ENCODE peak calls at places on chromosomes 3 and 15, in four cellular contexts. One of them, this sample, is unnamed.
A peak's percentile ranks its signal among the peaks of the same experiment; 100 is the strongest.

GRCh38 chr15:76286231-76286879 is 24.9 kb downstream of the ETFA start:
- DNase-seq in GM12865: peak; percentile 58
- DNase-seq in effector memory CD4-positive, alpha-beta T cell: peak; percentile 5
- DNase-seq in activated gamma-delta T cell treated with anti-CD3 and anti-CD28 coated beads, Interleukin-2, amount 50 U/mL, for 16 hours: peak; percentile 8
- DNase-seq in this sample: no peak

GRCh38 chr15:39747326-39747725 is 35.3 kb downstream of the FSIP1 start:
- DNase-seq in GM12865: no peak
- DNase-seq in effector memory CD4-positive, alpha-beta T cell: no peak
- DNase-seq in activated gamma-delta T cell treated with anti-CD3 and anti-CD28 coated beads, Interleukin-2, amount 50 U/mL, for 16 hours: no peak
- DNase-seq in this sample: peak; percentile 3

GRCh38 chr15:88040516-88040915 is 216.0 kb downstream of the NTRK3 start:
- DNase-seq in GM12865: no peak
- DNase-seq in effector memory CD4-positive, alpha-beta T cell: no peak
- DNase-seq in activated gamma-delta T cell treated with anti-CD3 and anti-CD28 coated beads, Interleukin-2, amount 50 U/mL, for 16 hours: no peak
- DNase-seq in this sample: no peak

GRCh38 chr15:51274956-51275355 is 63.4 kb downstream of the CYP19A1 start:
- DNase-seq in GM12865: no peak
- DNase-seq in effector memory CD4-positive, alpha-beta T cell: no peak
- DNase-seq in activated gamma-delta T cell treated with anti-CD3 and anti-CD28 coated beads, Interleukin-2, amount 50 U/mL, for 16 hours: no peak
- DNase-seq in this sample: no peak

GRCh38 chr3:194814878-194815357 is 129.2 kb downstream of the FAM43A start:
- DNase-seq in GM12865: no peak
- DNase-seq in effector memory CD4-positive, alpha-beta T cell: no peak
- DNase-seq in activated gamma-delta T cell treated with anti-CD3 and anti-CD28 coated beads, Interleukin-2, amount 50 U/mL, for 16 hours: no peak
- DNase-seq in this sample: no peak

GRCh38 chr3:194329566-194329965 is 21.6 kb downstream of the CPN2 start:
- DNase-seq in GM12865: no peak
- DNase-seq in effector memory CD4-positive, alpha-beta T cell: no peak
- DNase-seq in activated gamma-delta T cell treated with anti-CD3 and anti-CD28 coated beads, Interleukin-2, amount 50 U/mL, for 16 hours: no peak
- DNase-seq in this sample: no peak

GRCh38 chr3:143831208-143831607 is 17.1 kb downstream of the SLC9A9 start:
- DNase-seq in GM12865: peak; percentile 65
- DNase-seq in effector memory CD4-positive, alpha-beta T cell: no peak
- DNase-seq in activated gamma-delta T cell treated with anti-CD3 and anti-CD28 coated beads, Interleukin-2, amount 50 U/mL, for 16 hours: no peak
- DNase-seq in this sample: no peak

GRCh38 chr15:101407966-101408775 is 81.3 kb downstream of the PCSK6 start:
- DNase-seq in GM12865: no peak
- DNase-seq in effector memory CD4-positive, alpha-beta T cell: no peak
- DNase-seq in activated gamma-delta T cell treated with anti-CD3 and anti-CD28 coated beads, Interleukin-2, amount 50 U/mL, for 16 hours: no peak
- DNase-seq in this sample: no peak

GRCh38 chr15:29623240-29623639 is 199.0 kb downstream of the TJP1 start:
- DNase-seq in GM12865: no peak
- DNase-seq in effector memory CD4-positive, alpha-beta T cell: no peak
- DNase-seq in activated gamma-delta T cell treated with anti-CD3 and anti-CD28 coated beads, Interleukin-2, amount 50 U/mL, for 16 hours: no peak
- DNase-seq in this sample: no peak

GRCh38 chr3:16897254-16897926 is 12.6 kb downstream of the PLCL2 start:
- DNase-seq in GM12865: peak; percentile 76
- DNase-seq in effector memory CD4-positive, alpha-beta T cell: no peak
- DNase-seq in activated gamma-delta T cell treated with anti-CD3 and anti-CD28 coated beads, Interleukin-2, amount 50 U/mL, for 16 hours: peak; percentile 46
- DNase-seq in this sample: no peak

GRCh38 chr15:70493376-70493775 is 270.0 kb downstream of the UACA start:
- DNase-seq in GM12865: no peak
- DNase-seq in effector memory CD4-positive, alpha-beta T cell: no peak
- DNase-seq in activated gamma-delta T cell treated with anti-CD3 and anti-CD28 coated beads, Interleukin-2, amount 50 U/mL, for 16 hours: no peak
- DNase-seq in this sample: no peak

GRCh38 chr3:62374375-62374876 is 1.1 kb upstream of the FEZF2 start:
- DNase-seq in GM12865: no peak
- DNase-seq in effector memory CD4-positive, alpha-beta T cell: no peak
- DNase-seq in activated gamma-delta T cell treated with anti-CD3 and anti-CD28 coated beads, Interleukin-2, amount 50 U/mL, for 16 hours: no peak
- DNase-seq in this sample: no peak

GRCh38 chr3:149934524-149934923 is 36.2 kb downstream of the PFN2 start:
- DNase-seq in GM12865: no peak
- DNase-seq in effector memory CD4-positive, alpha-beta T cell: no peak
- DNase-seq in activated gamma-delta T cell treated with anti-CD3 and anti-CD28 coated beads, Interleukin-2, amount 50 U/mL, for 16 hours: no peak
- DNase-seq in this sample: peak; percentile 35

GRCh38 chr3:37147676-37148075 is 26.7 kb downstream of the LRRFIP2 start:
- DNase-seq in GM12865: no peak
- DNase-seq in effector memory CD4-positive, alpha-beta T cell: no peak
- DNase-seq in activated gamma-delta T cell treated with anti-CD3 and anti-CD28 coated beads, Interleukin-2, amount 50 U/mL, for 16 hours: no peak
- DNase-seq in this sample: peak; percentile 39

GRCh38 chr3:115825046-115825445 is 201.7 kb downstream of the GAP43 start:
- DNase-seq in GM12865: no peak
- DNase-seq in effector memory CD4-positive, alpha-beta T cell: no peak
- DNase-seq in activated gamma-delta T cell treated with anti-CD3 and anti-CD28 coated beads, Interleukin-2, amount 50 U/mL, for 16 hours: no peak
- DNase-seq in this sample: no peak

GRCh38 chr3:150130404-150131100 is 159.9 kb upstream of the PFN2 start:
- DNase-seq in GM12865: no peak
- DNase-seq in effector memory CD4-positive, alpha-beta T cell: no peak
- DNase-seq in activated gamma-delta T cell treated with anti-CD3 and anti-CD28 coated beads, Interleukin-2, amount 50 U/mL, for 16 hours: no peak
- DNase-seq in this sample: no peak

GRCh38 chr3:73558399-73559075 is 66.2 kb downstream of the PDZRN3 start:
- DNase-seq in GM12865: no peak
- DNase-seq in effector memory CD4-positive, alpha-beta T cell: no peak
- DNase-seq in activated gamma-delta T cell treated with anti-CD3 and anti-CD28 coated beads, Interleukin-2, amount 50 U/mL, for 16 hours: no peak
- DNase-seq in this sample: no peak

GRCh38 chr3:50154840-50155490 is at the start of gene SEMA3F:
- DNase-seq in GM12865: peak; percentile 69
- DNase-seq in effector memory CD4-positive, alpha-beta T cell: peak; percentile 64
- DNase-seq in activated gamma-delta T cell treated with anti-CD3 and anti-CD28 coated beads, Interleukin-2, amount 50 U/mL, for 16 hours: peak; percentile 31
- DNase-seq in this sample: peak; percentile 56

GRCh38 chr15:94416829-94417228 is 185.5 kb downstream of the MCTP2 start:
- DNase-seq in GM12865: no peak
- DNase-seq in effector memory CD4-positive, alpha-beta T cell: no peak
- DNase-seq in activated gamma-delta T cell treated with anti-CD3 and anti-CD28 coated beads, Interleukin-2, amount 50 U/mL, for 16 hours: no peak
- DNase-seq in this sample: no peak

GRCh38 chr3:178100881-178101280 is 435.4 kb upstream of the KCNMB2 start:
- DNase-seq in GM12865: no peak
- DNase-seq in effector memory CD4-positive, alpha-beta T cell: no peak
- DNase-seq in activated gamma-delta T cell treated with anti-CD3 and anti-CD28 coated beads, Interleukin-2, amount 50 U/mL, for 16 hours: no peak
- DNase-seq in this sample: no peak

GRCh38 chr3:131033480-131034080 is 6.9 kb downstream of the NEK11 start:
- DNase-seq in GM12865: peak; percentile 68
- DNase-seq in effector memory CD4-positive, alpha-beta T cell: no peak
- DNase-seq in activated gamma-delta T cell treated with anti-CD3 and anti-CD28 coated beads, Interleukin-2, amount 50 U/mL, for 16 hours: no peak
- DNase-seq in this sample: peak; percentile 40

GRCh38 chr15:83784975-83785374 is 131.1 kb downstream of the ADAMTSL3 start:
- DNase-seq in GM12865: no peak
- DNase-seq in effector memory CD4-positive, alpha-beta T cell: no peak
- DNase-seq in activated gamma-delta T cell treated with anti-CD3 and anti-CD28 coated beads, Interleukin-2, amount 50 U/mL, for 16 hours: no peak
- DNase-seq in this sample: no peak